ENCODE peak calls at places on chromosomes 12 and 14, in ten cellular contexts. U, K, N, Y, F, P, S, C, I and E are unnamed samples.

GRCh38 chr12:12922191-12922616 is 29.8 kb downstream of the GPRC5D start:
- DNase-seq in U (no peak), K (no peak), N (no peak), Y (no peak), F (no peak), P (no peak), S (no peak), C (no peak), I (peak), E (no peak)

GRCh38 chr14:32109676-32110075 is 32.6 kb downstream of the ARHGAP5 start:
- DNase-seq in U (no peak), K (no peak), N (no peak), Y (no peak), F (no peak), P (no peak), S (no peak), C (no peak), I (peak), E (no peak)

GRCh38 chr12:57092529-57092862 is 3.6 kb downstream of the NAB2 start:
- DNase-seq in U (no peak), K (no peak), N (no peak), Y (no peak), F (no peak), P (no peak), S (no peak), C (no peak), I (no peak), E (no peak)

GRCh38 chr12:39123580-39123979 is 218.2 kb upstream of the CPNE8 start:
- DNase-seq in U (no peak), K (no peak), N (no peak), Y (no peak), F (no peak), P (no peak), S (no peak), C (no peak), I (no peak), E (no peak)

GRCh38 chr14:87131879-87132278 is 861.1 kb downstream of the GALC start:
- DNase-seq in U (no peak), K (no peak), N (peak), Y (no peak), F (no peak), P (no peak), S (no peak), C (no peak), I (peak), E (no peak)

GRCh38 chr12:12011880-12012260 is 58.9 kb upstream of the BCL2L14 start:
- DNase-seq in U (no peak), K (no peak), N (no peak), Y (no peak), F (no peak), P (no peak), S (no peak), C (no peak), I (no peak), E (no peak)

GRCh38 chr14:99925471-99925870 is 132.3 kb downstream of the EML1 start:
- DNase-seq in U (no peak), K (no peak), N (no peak), Y (no peak), F (no peak), P (no peak), S (no peak), C (no peak), I (no peak), E (no peak)

GRCh38 chr14:55731881-55732498 is 152.0 kb downstream of the KTN1 start:
- DNase-seq in U (peak), K (peak), N (peak), Y (peak), F (no peak), P (no peak), S (no peak), C (no peak), I (no peak), E (no peak)

GRCh38 chr12:58225067-58225877 is 283.9 kb downstream of the ATP23 start:
- DNase-seq in U (no peak), K (no peak), N (no peak), Y (no peak), F (no peak), P (no peak), S (no peak), C (no peak), I (no peak), E (no peak)